ENCODE peak calls at places on chromosome 10, in five cellular contexts. One of them, this sample, is unnamed.

GRCh38 chr10:124053971-124054370 is 39.4 kb downstream of the CHST15 start:
- DNase-seq in neuronal stem cell: no peak
- DNase-seq in H1: no peak
- DNase-seq in IMR-90: no peak
- DNase-seq in H9: no peak
- DNase-seq in this sample: no peak

GRCh38 chr10:69861251-69862240 is 59.8 kb downstream of the COL13A1 start:
- DNase-seq in H1: no peak
- DNase-seq in IMR-90: peak; percentile 73
- DNase-seq in neuronal stem cell: no peak
- DNase-seq in H9: no peak
- DNase-seq in this sample: peak; percentile 86

GRCh38 chr10:97463363-97464132 is 17.6 kb downstream of the ZDHHC16 start:
- DNase-seq in IMR-90: peak; percentile 69
- DNase-seq in H1: peak; percentile 77
- DNase-seq in neuronal stem cell: peak; percentile 39
- DNase-seq in H9: peak; percentile 78
- DNase-seq in this sample: peak; percentile 60

GRCh38 chr10:131689954-131690669 is 210.7 kb upstream of the PPP2R2D start:
- DNase-seq in neuronal stem cell: no peak
- DNase-seq in H1: no peak
- DNase-seq in H9: no peak
- DNase-seq in IMR-90: no peak
- DNase-seq in this sample: no peak

GRCh38 chr10:4865945-4866661 is 40.1 kb downstream of the AKR1E2 start:
- DNase-seq in IMR-90: no peak
- DNase-seq in H1: no peak
- DNase-seq in H9: no peak
- DNase-seq in neuronal stem cell: no peak
- DNase-seq in this sample: no peak

GRCh38 chr10:34254596-34254995 is 560.5 kb downstream of the PARD3 start:
- DNase-seq in H9: no peak
- DNase-seq in IMR-90: peak; percentile 48
- DNase-seq in H1: no peak
- DNase-seq in neuronal stem cell: no peak
- DNase-seq in this sample: peak; percentile 29

GRCh38 chr10:92395271-92395670 is 104.3 kb downstream of the MARCHF5 start:
- DNase-seq in H9: no peak
- DNase-seq in neuronal stem cell: no peak
- DNase-seq in IMR-90: no peak
- DNase-seq in H1: no peak
- DNase-seq in this sample: no peak

GRCh38 chr10:3274414-3274813 is 101.8 kb upstream of the PITRM1 start:
- DNase-seq in H9: no peak
- DNase-seq in neuronal stem cell: no peak
- DNase-seq in IMR-90: no peak
- DNase-seq in H1: no peak
- DNase-seq in this sample: no peak

GRCh38 chr10:130820880-130821482 is 490.5 kb downstream of the TCERG1L start:
- DNase-seq in neuronal stem cell: no peak
- DNase-seq in H9: no peak
- DNase-seq in IMR-90: no peak
- DNase-seq in H1: no peak
- DNase-seq in this sample: no peak

GRCh38 chr10:62047960-62048383 is 146.5 kb downstream of the ARID5B start:
- DNase-seq in IMR-90: no peak
- DNase-seq in H1: no peak
- DNase-seq in H9: no peak
- DNase-seq in neuronal stem cell: no peak
- DNase-seq in this sample: peak; percentile 72

GRCh38 chr10:48444861-48445841 is 138.7 kb downstream of the MAPK8 start:
- DNase-seq in H1: peak; percentile 52
- DNase-seq in IMR-90: no peak
- DNase-seq in neuronal stem cell: no peak
- DNase-seq in H9: peak; percentile 61
- DNase-seq in this sample: no peak

GRCh38 chr10:121531076-121531829 is 67.0 kb downstream of the FGFR2 start:
- DNase-seq in H1: no peak
- DNase-seq in neuronal stem cell: no peak
- DNase-seq in IMR-90: no peak
- DNase-seq in H9: no peak
- DNase-seq in this sample: no peak

GRCh38 chr10:78310481-78311080 is 276.9 kb downstream of the RPS24 start:
- DNase-seq in H9: no peak
- DNase-seq in neuronal stem cell: no peak
- DNase-seq in IMR-90: no peak
- DNase-seq in H1: peak; percentile 29
- DNase-seq in this sample: no peak

GRCh38 chr10:99698504-99699080 is 33.3 kb downstream of the COX15 start:
- DNase-seq in neuronal stem cell: no peak
- DNase-seq in H9: no peak
- DNase-seq in IMR-90: no peak
- DNase-seq in H1: no peak
- DNase-seq in this sample: no peak

GRCh38 chr10:96124230-96125141 is 5.6 kb upstream of the ZNF518A start:
- DNase-seq in H1: peak; percentile 69
- DNase-seq in H9: peak; percentile 78
- DNase-seq in neuronal stem cell: peak; percentile 27
- DNase-seq in IMR-90: peak; percentile 36
- DNase-seq in this sample: peak; percentile 81
- H2BK15ac ChIP-seq in H1: peak overlapping the region; percentile 97
- H2BK15ac ChIP-seq in H9: no peak overlapping the region
- H2BK15ac ChIP-seq in neuronal stem cell: no peak overlapping the region
- H2BK15ac ChIP-seq in IMR-90: peak overlapping the region; percentile 46
- H2BK15ac ChIP-seq in this sample: no peak overlapping the region

DNA sequence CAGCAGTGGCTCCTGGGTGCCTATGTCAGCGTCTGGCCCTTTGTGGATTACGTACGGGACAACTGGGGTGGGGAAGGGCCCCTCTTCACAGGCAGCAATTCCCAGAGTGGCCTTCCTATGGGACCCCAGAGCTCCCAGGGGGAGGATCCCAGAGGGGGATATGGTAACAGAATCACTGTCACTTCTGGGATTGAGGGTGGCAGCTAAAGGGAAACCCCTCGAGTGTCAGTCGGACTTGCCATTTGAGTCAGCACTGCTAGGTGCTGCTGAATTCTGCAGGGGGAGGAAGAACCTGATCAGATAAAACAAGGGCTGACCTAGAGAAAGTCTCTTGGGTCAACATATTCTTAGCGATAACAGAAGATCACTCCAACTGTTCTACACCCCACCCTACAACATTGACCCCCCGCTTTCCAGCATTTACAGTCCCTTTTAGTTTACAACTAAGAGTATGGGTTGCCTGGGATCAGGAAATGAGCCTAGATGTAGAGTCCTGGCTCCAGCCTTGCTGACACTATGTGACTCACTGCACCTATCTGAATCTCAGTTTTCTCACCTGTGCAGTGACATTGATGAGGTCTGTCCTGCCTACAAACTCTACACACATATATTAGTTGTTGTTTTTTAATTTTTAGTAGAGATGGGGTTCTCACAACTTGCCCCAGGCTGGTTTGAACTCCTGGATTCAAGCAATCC is 12.3 kb upstream of the DDIT4 start:
- DNase-seq in neuronal stem cell: no peak
- DNase-seq in IMR-90: no peak
- DNase-seq in H1: no peak
- DNase-seq in H9: no peak
- DNase-seq in this sample: no peak
- H2BK15ac ChIP-seq in neuronal stem cell: no peak overlapping the region
- H2BK15ac ChIP-seq in IMR-90: peak overlapping the region; percentile 95
- H2BK15ac ChIP-seq in H1: no peak overlapping the region
- H2BK15ac ChIP-seq in H9: no peak overlapping the region
- H2BK15ac ChIP-seq in this sample: peak overlapping the region; percentile 94

GRCh38 chr10:76430330-76430729 is 998.9 kb downstream of the LRMDA start:
- DNase-seq in neuronal stem cell: no peak
- DNase-seq in H9: no peak
- DNase-seq in IMR-90: no peak
- DNase-seq in H1: no peak
- DNase-seq in this sample: peak; percentile 31
- H2BK15ac ChIP-seq in neuronal stem cell: no peak overlapping the region
- H2BK15ac ChIP-seq in H9: no peak overlapping the region
- H2BK15ac ChIP-seq in IMR-90: peak overlapping the region; percentile 64
- H2BK15ac ChIP-seq in H1: no peak overlapping the region
- H2BK15ac ChIP-seq in this sample: no peak overlapping the region

GRCh38 chr10:11611248-11612003 is at the start of gene USP6NL:
- DNase-seq in IMR-90: peak; percentile 74
- DNase-seq in H1: peak; percentile 86
- DNase-seq in neuronal stem cell: peak; percentile 89
- DNase-seq in H9: peak; percentile 86
- DNase-seq in this sample: peak; percentile 87
- H2BK15ac ChIP-seq in IMR-90: no peak within 1 kb of the TSS
- H2BK15ac ChIP-seq in H1: no peak within 1 kb of the TSS
- H2BK15ac ChIP-seq in neuronal stem cell: no peak within 1 kb of the TSS
- H2BK15ac ChIP-seq in H9: no peak within 1 kb of the TSS
- H2BK15ac ChIP-seq in this sample: peak within 1 kb of the TSS; percentile 93

GRCh38 chr10:25896421-25896820 is 37.6 kb upstream of the MYO3A start:
- DNase-seq in H9: no peak
- DNase-seq in H1: no peak
- DNase-seq in IMR-90: no peak
- DNase-seq in neuronal stem cell: peak; percentile 44
- DNase-seq in this sample: no peak

GRCh38 chr10:25895856-25896255 is 38.2 kb upstream of the MYO3A start:
- DNase-seq in neuronal stem cell: no peak
- DNase-seq in H9: no peak
- DNase-seq in IMR-90: no peak
- DNase-seq in H1: no peak
- DNase-seq in this sample: no peak

GRCh38 chr10:25902002-25902401 is 32.0 kb upstream of the MYO3A start:
- DNase-seq in neuronal stem cell: no peak
- DNase-seq in IMR-90: no peak
- DNase-seq in H1: no peak
- DNase-seq in H9: no peak
- DNase-seq in this sample: no peak

GRCh38 chr10:25901199-25901598 is 32.8 kb upstream of the MYO3A start:
- DNase-seq in neuronal stem cell: no peak
- DNase-seq in IMR-90: no peak
- DNase-seq in H9: no peak
- DNase-seq in H1: no peak
- DNase-seq in this sample: no peak

DNA sequence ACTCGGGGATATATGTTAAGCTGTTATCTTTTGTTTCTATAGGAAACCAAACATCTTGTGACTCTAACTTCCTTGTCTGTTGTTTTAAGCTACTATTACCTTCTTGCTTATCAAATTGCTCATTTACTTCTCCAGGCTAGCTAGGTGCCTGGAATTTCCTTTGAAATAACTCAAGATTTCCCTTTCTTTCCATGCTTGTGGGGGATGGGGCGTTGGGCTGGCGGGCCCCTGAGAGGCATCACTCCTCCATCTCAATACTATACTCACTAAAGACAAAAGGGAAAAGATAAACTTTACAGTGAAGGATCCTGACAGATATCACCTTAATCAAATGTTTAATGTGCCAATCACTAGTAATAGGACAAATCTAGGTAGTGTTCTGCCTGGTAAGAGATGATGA is 34.7 kb upstream of the MYO3A start:
- DNase-seq in H9: no peak
- DNase-seq in neuronal stem cell: no peak
- DNase-seq in H1: no peak
- DNase-seq in IMR-90: no peak
- DNase-seq in this sample: no peak
- H2BK15ac ChIP-seq in H9: no peak overlapping the region
- H2BK15ac ChIP-seq in neuronal stem cell: no peak overlapping the region
- H2BK15ac ChIP-seq in H1: no peak overlapping the region
- H2BK15ac ChIP-seq in IMR-90: no peak overlapping the region
- H2BK15ac ChIP-seq in this sample: no peak overlapping the region

DNA sequence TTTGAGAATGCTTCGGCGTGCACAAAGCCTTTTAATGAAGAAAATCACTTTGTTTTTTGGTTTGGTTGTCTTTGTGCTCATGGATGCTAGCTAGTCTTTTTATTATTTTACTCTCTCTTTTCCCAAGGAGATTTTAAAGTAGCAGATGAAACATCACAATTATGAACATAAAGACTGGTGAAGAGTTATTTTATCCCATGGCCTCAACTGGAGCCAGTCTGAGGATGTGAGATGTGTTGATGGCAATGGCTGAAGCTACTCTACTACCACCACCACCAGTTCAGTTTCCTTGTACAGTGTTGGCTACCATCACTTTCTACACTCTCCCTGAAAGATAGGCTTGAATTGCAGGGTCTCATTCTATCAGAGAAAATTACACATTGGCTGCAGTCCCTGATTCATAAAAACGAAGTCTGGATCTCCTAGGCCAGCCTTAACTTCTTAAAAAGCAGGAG is 494 bp upstream of the HERC4 start:
- DNase-seq in IMR-90: no peak
- DNase-seq in neuronal stem cell: no peak
- DNase-seq in H9: no peak
- DNase-seq in H1: no peak
- DNase-seq in this sample: no peak
- H2BK15ac ChIP-seq in IMR-90: peak overlapping the region; percentile 55
- H2BK15ac ChIP-seq in neuronal stem cell: no peak overlapping the region
- H2BK15ac ChIP-seq in H9: no peak overlapping the region
- H2BK15ac ChIP-seq in H1: peak overlapping the region; percentile 74
- H2BK15ac ChIP-seq in this sample: no peak overlapping the region